ENCODE peak calls at places on chromosomes 16 and 17, in seven cellular contexts. L is CD8-positive, alpha-beta T cell; G is ovary; J is right atrium auricular region; C is uterus; E is lower lobe of right lung; Z is activated B cell treated with CpG ODN at 0.5 μM for 24 hours. T is an unnamed sample.

GRCh38 chr16:2740476-2740875 is 12.0 kb upstream of the SRRM2 start:
- DNase-seq in G (no peak), E (peak; percentile 20), C (no peak), Z (no peak), L (no peak), J (no peak), T (no peak)

GRCh38 chr17:81339502-81340296 is 44.6 kb upstream of the SLC38A10 start:
- DNase-seq in J (no peak), G (no peak), L (no peak), C (no peak), Z (no peak), E (peak; percentile 75), T (no peak)

GRCh38 chr17:19325542-19325941 is 37.0 kb downstream of the B9D1 start:
- DNase-seq in E (no peak), G (no peak), J (no peak), Z (no peak), C (no peak), L (no peak), T (no peak)

GRCh38 chr17:10316986-10317834 is 55.6 kb downstream of the MYH13 start:
- DNase-seq in L (no peak), Z (no peak), J (peak; percentile 79), C (peak; percentile 69), E (peak; percentile 81), G (peak; percentile 37), T (no peak)

GRCh38 chr16:81846105-81846504 is 67.0 kb downstream of the PLCG2 start:
- DNase-seq in C (no peak), E (no peak), G (no peak), J (no peak), Z (no peak), L (no peak), T (no peak)

GRCh38 chr17:82357394-82357793 is 1.7 kb upstream of the TEX19 start:
- DNase-seq in G (no peak), Z (no peak), L (no peak), C (no peak), E (no peak), J (no peak), T (no peak)

GRCh38 chr17:80437532-80437931 is 22.6 kb downstream of the ENDOV start:
- DNase-seq in G (no peak), L (no peak), Z (no peak), J (no peak), E (no peak), C (no peak), T (no peak)

GRCh38 chr17:80252871-80253270 is 7.8 kb upstream of the RNF213 start:
- DNase-seq in E (peak; percentile 87), C (no peak), G (no peak), J (no peak), L (peak; percentile 80), Z (peak; percentile 62), T (peak; percentile 71)

GRCh38 chr17:77508047-77508715 is 367.4 kb downstream of the SEC14L1 start:
- DNase-seq in Z (no peak), E (no peak), G (no peak), C (peak; percentile 7), L (no peak), J (no peak), T (peak; percentile 38)

GRCh38 chr17:79732804-79733691 is 2.3 kb downstream of the ENPP7 start:
- DNase-seq in E (no peak), Z (peak; percentile 48), C (no peak), G (no peak), L (peak; percentile 5), J (no peak), T (no peak)

GRCh38 chr17:82003411-82004381 is 19.0 kb downstream of the CENPX start:
- DNase-seq in J (peak; percentile 78), E (no peak), L (no peak), Z (no peak), G (peak; percentile 79), C (peak; percentile 87), T (no peak)

GRCh38 chr16:84294196-84295142 is at the start of gene WFDC1:
- DNase-seq in L (no peak), J (no peak), G (no peak), E (peak; percentile 51), C (peak; percentile 25), Z (no peak), T (no peak)

GRCh38 chr17:64418506-64419339 is 28.1 kb upstream of the PECAM1 start:
- DNase-seq in E (no peak), C (no peak), G (no peak), L (no peak), Z (no peak), J (no peak), T (no peak)
- TF ChIP-seq CTCF in E (peak; percentile 82), C (peak; percentile 83), G (peak; percentile 70), L (peak; percentile 86), Z (no peak), J (peak; percentile 66), T (peak; percentile 78)

GRCh38 chr16:27265982-27266381 is 2.6 kb downstream of the NSMCE1 start:
- DNase-seq in J (no peak), L (no peak), E (no peak), Z (no peak), C (no peak), G (no peak), T (no peak)

GRCh38 chr16:27267037-27267677 is 1.4 kb downstream of the NSMCE1 start:
- DNase-seq in Z (no peak), G (no peak), J (no peak), E (no peak), L (no peak), C (no peak), T (no peak)

GRCh38 chr16:27270389-27270788 is 1.8 kb upstream of the NSMCE1 start:
- DNase-seq in J (no peak), E (no peak), G (no peak), L (no peak), C (no peak), Z (no peak), T (no peak)

GRCh38 chr16:27269300-27270150 is 953 bp upstream of the NSMCE1 start:
- DNase-seq in J (no peak), C (no peak), G (no peak), E (no peak), Z (no peak), L (no peak), T (no peak)

DNA sequence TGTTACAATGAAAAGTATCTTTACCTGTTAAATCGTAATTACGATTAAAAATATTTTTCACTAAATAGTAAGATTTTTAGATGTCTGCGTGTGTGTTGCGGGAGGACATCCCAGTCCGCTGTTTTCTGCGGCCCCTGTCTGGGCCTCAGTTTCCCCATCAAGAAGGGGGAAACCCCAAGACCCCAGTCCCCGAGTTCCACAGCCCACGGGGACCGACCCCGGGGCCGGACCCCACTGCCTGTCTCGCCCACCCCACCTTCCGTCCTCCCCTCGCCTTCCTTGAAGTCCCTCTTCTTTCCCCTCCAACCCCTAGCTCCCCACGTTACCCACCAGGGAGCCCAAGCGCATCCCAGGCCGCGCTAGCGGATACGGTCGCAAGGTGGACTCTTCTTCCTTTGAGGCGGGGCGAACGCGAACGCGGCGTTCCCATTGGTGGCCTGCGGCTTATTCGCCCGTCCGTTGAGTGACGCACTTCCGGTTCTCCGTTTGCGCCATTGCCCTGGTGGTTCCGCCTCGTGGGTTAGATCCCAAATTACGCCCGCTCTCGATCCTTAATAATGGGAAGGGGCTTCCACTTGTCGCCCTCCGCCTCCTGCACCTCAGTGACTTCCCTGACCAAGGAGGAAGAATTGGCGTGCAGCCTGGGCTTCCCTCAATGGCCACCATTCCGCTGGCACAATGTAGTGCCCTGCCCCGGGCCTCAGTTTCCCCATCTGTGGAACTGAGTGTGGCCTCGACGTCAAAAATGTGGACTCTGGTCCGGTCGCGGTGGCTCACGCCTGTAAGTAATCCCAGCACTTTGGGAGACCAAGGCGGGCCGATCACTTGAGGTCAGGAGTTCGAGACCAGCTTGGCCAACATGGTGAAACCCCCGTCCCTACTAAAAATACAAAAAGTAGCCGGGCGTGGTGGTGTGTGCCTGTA is at the start of gene NSMCE1:
- DNase-seq in G (peak; percentile 99), L (peak; percentile 92), E (peak; percentile 98), C (peak; percentile 98), Z (peak; percentile 92), J (peak; percentile 99), T (peak; percentile 97)
- TF ChIP-seq CTCF in G (no peak), L (no peak), E (peak; percentile 30), C (peak; percentile 54), Z (no peak), J (no peak), T (no peak)

DNA sequence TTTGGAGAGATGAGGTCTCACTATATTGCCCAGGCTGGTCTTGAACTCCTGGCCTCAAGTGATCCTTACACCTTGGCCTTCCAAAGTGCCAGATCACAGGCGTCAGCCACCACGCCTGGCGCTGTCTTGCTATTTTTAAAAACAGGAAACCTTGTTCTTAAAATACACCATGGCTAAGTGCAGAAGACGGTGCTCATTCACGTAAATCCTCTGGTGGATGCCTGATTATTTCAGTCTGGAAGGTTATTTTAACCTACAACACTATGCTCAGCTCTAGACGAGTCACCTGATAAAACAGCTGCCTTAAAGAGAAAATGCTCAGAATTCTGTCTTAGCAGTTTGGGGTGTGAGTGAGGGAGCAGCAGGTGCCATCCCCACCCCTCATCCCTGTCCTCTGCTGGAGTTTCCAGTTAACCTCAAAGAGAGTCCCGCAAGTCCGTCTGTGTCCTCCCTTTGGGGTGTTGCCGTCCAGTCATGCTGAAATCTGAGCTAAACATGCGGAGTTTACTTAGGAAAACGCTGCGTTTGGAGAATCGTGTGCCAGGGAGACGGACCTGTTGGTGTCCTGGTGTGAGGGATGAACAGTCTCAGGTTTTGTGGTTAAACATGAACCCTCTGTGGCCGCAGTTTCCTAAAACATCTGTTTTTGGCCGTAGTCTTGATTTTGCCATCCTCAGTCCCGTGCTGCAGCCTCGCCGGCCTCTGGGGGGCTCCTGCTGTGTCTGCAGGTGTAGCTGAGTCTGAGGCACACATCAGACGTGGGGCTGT is 17.1 kb downstream of the SPG7 start:
- DNase-seq in Z (no peak), E (no peak), C (no peak), L (no peak), G (no peak), J (no peak), T (no peak)
- TF ChIP-seq CTCF in Z (no peak), E (no peak), C (no peak), L (no peak), G (no peak), J (no peak), T (no peak)

GRCh38 chr17:66850692-66851091 is 15.8 kb downstream of the CACNG5 start:
- DNase-seq in G (no peak), L (no peak), C (no peak), J (no peak), E (no peak), Z (no peak), T (no peak)

GRCh38 chr17:66858182-66859083 is 23.5 kb downstream of the CACNG5 start:
- DNase-seq in E (no peak), C (no peak), L (no peak), Z (no peak), J (no peak), G (no peak), T (no peak)

GRCh38 chr17:66860204-66860603 is 25.3 kb downstream of the CACNG5 start:
- DNase-seq in G (no peak), C (no peak), J (no peak), Z (no peak), L (no peak), E (no peak), T (no peak)

GRCh38 chr17:66849851-66850580 is 15.1 kb downstream of the CACNG5 start:
- DNase-seq in E (no peak), G (no peak), L (no peak), C (no peak), J (no peak), Z (no peak), T (no peak)

DNA sequence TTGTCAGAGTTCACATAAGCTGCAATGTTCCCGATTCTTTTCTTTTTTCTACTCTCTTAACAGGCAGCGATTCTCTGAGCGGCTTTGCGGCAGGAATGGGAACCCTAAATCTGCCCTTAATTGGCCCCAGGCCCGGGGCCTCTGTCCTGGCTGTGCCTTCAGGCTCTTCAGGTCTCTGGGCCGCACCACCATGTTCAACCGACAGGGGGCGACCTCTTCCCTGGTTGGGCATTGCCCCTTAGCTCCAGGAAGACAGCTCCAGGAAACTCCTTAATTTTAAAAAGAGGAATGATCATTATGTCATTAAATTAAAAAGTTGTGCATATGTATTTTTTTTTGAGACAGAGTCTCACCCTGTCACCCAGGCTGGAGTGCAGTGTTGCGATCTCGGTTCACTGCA is 20.3 kb downstream of the CACNG5 start:
- DNase-seq in Z (no peak), J (no peak), E (no peak), L (no peak), C (no peak), G (no peak), T (no peak)
- TF ChIP-seq CTCF in Z (no peak), J (no peak), E (peak; percentile 28), L (peak; percentile 40), C (no peak), G (no peak), T (peak; percentile 32)